ENCODE peak calls at places on chromosomes 16 and 17, in nine cellular contexts. One of them, this sample, is unnamed.
A peak's percentile ranks its signal among the peaks of the same experiment; 100 is the strongest.

GRCh38 chr16:63442246-63442645 is 1406.0 kb upstream of the CDH8 start:
- DNase-seq in spleen: no peak
- DNase-seq in NB4: no peak
- DNase-seq in body of pancreas: no peak
- DNase-seq in heart left ventricle: peak; percentile 13
- DNase-seq in suprapubic skin: no peak
- DNase-seq in HCT116: no peak
- DNase-seq in sigmoid colon: no peak
- DNase-seq in ovary: no peak
- DNase-seq in this sample: no peak

GRCh38 chr16:54446639-54447038 is 160.1 kb upstream of the IRX3 start:
- DNase-seq in spleen: no peak
- DNase-seq in NB4: peak; percentile 92
- DNase-seq in body of pancreas: no peak
- DNase-seq in heart left ventricle: peak; percentile 61
- DNase-seq in suprapubic skin: peak; percentile 88
- DNase-seq in HCT116: no peak
- DNase-seq in sigmoid colon: no peak
- DNase-seq in ovary: no peak
- DNase-seq in this sample: peak; percentile 33

GRCh38 chr17:44872131-44872768 is 24.6 kb downstream of the HIGD1B start:
- DNase-seq in spleen: no peak
- DNase-seq in NB4: no peak
- DNase-seq in body of pancreas: no peak
- DNase-seq in heart left ventricle: no peak
- DNase-seq in suprapubic skin: no peak
- DNase-seq in HCT116: no peak
- DNase-seq in sigmoid colon: peak; percentile 94
- DNase-seq in ovary: no peak
- DNase-seq in this sample: no peak

GRCh38 chr17:6073620-6074019 is 3.4 kb downstream of the WSCD1 start:
- DNase-seq in spleen: no peak
- DNase-seq in NB4: no peak
- DNase-seq in body of pancreas: no peak
- DNase-seq in heart left ventricle: no peak
- DNase-seq in suprapubic skin: no peak
- DNase-seq in HCT116: no peak
- DNase-seq in sigmoid colon: no peak
- DNase-seq in ovary: no peak
- DNase-seq in this sample: no peak

GRCh38 chr17:77377836-77378235 is 237.1 kb downstream of the SEC14L1 start:
- DNase-seq in spleen: no peak
- DNase-seq in NB4: no peak
- DNase-seq in body of pancreas: no peak
- DNase-seq in heart left ventricle: no peak
- DNase-seq in suprapubic skin: no peak
- DNase-seq in HCT116: no peak
- DNase-seq in sigmoid colon: no peak
- DNase-seq in ovary: no peak
- DNase-seq in this sample: no peak

GRCh38 chr17:12070561-12070960 is 49.9 kb downstream of the MAP2K4 start:
- DNase-seq in spleen: no peak
- DNase-seq in NB4: no peak
- DNase-seq in body of pancreas: no peak
- DNase-seq in heart left ventricle: no peak
- DNase-seq in suprapubic skin: no peak
- DNase-seq in HCT116: no peak
- DNase-seq in sigmoid colon: no peak
- DNase-seq in ovary: no peak
- DNase-seq in this sample: no peak

GRCh38 chr16:14377326-14377725 is 252.7 kb downstream of the PARN start:
- DNase-seq in spleen: no peak
- DNase-seq in NB4: no peak
- DNase-seq in body of pancreas: no peak
- DNase-seq in heart left ventricle: no peak
- DNase-seq in suprapubic skin: no peak
- DNase-seq in HCT116: no peak
- DNase-seq in sigmoid colon: no peak
- DNase-seq in ovary: no peak
- DNase-seq in this sample: no peak

GRCh38 chr17:1977583-1978395 is 47.3 kb downstream of the RTN4RL1 start:
- DNase-seq in spleen: no peak
- DNase-seq in NB4: no peak
- DNase-seq in body of pancreas: peak; percentile 47
- DNase-seq in heart left ventricle: no peak
- DNase-seq in suprapubic skin: no peak
- DNase-seq in HCT116: no peak
- DNase-seq in sigmoid colon: no peak
- DNase-seq in ovary: no peak
- DNase-seq in this sample: no peak

GRCh38 chr16:75038036-75038959 is 39.5 kb downstream of the ZNRF1 start:
- DNase-seq in spleen: no peak
- DNase-seq in NB4: peak; percentile 31
- DNase-seq in body of pancreas: no peak
- DNase-seq in heart left ventricle: no peak
- DNase-seq in suprapubic skin: no peak
- DNase-seq in HCT116: no peak
- DNase-seq in sigmoid colon: no peak
- DNase-seq in ovary: no peak
- DNase-seq in this sample: no peak

GRCh38 chr17:77636835-77637806 is 321.4 kb upstream of the TNRC6C start:
- DNase-seq in spleen: peak; percentile 60
- DNase-seq in NB4: no peak
- DNase-seq in body of pancreas: no peak
- DNase-seq in heart left ventricle: no peak
- DNase-seq in suprapubic skin: no peak
- DNase-seq in HCT116: no peak
- DNase-seq in sigmoid colon: no peak
- DNase-seq in ovary: no peak
- DNase-seq in this sample: no peak

GRCh38 chr17:77354721-77355455 is 214.1 kb downstream of the SEC14L1 start:
- DNase-seq in spleen: peak; percentile 83
- DNase-seq in NB4: no peak
- DNase-seq in body of pancreas: peak; percentile 50
- DNase-seq in heart left ventricle: peak; percentile 54
- DNase-seq in suprapubic skin: peak; percentile 85
- DNase-seq in HCT116: no peak
- DNase-seq in sigmoid colon: peak; percentile 95
- DNase-seq in ovary: peak; percentile 96
- DNase-seq in this sample: peak; percentile 27

GRCh38 chr17:11324846-11325420 is 83.9 kb downstream of the SHISA6 start:
- DNase-seq in spleen: no peak
- DNase-seq in NB4: no peak
- DNase-seq in body of pancreas: no peak
- DNase-seq in heart left ventricle: no peak
- DNase-seq in suprapubic skin: no peak
- DNase-seq in HCT116: no peak
- DNase-seq in sigmoid colon: no peak
- DNase-seq in ovary: no peak
- DNase-seq in this sample: no peak

GRCh38 chr17:58281511-58282011 is 826 bp upstream of the MPO start:
- DNase-seq in spleen: no peak
- DNase-seq in NB4: peak; percentile 100
- DNase-seq in body of pancreas: no peak
- DNase-seq in heart left ventricle: no peak
- DNase-seq in suprapubic skin: no peak
- DNase-seq in HCT116: no peak
- DNase-seq in sigmoid colon: no peak
- DNase-seq in ovary: no peak
- DNase-seq in this sample: no peak

GRCh38 chr16:47644166-47644565 is 183.0 kb downstream of the PHKB start:
- DNase-seq in spleen: no peak
- DNase-seq in NB4: no peak
- DNase-seq in body of pancreas: peak; percentile 27
- DNase-seq in heart left ventricle: no peak
- DNase-seq in suprapubic skin: no peak
- DNase-seq in HCT116: no peak
- DNase-seq in sigmoid colon: no peak
- DNase-seq in ovary: no peak
- DNase-seq in this sample: no peak

GRCh38 chr16:8869212-8869987 is 594 bp upstream of the CARHSP1 start:
- DNase-seq in spleen: peak; percentile 87
- DNase-seq in NB4: peak; percentile 56
- DNase-seq in body of pancreas: no peak
- DNase-seq in heart left ventricle: no peak
- DNase-seq in suprapubic skin: no peak
- DNase-seq in HCT116: no peak
- DNase-seq in sigmoid colon: no peak
- DNase-seq in ovary: no peak
- DNase-seq in this sample: no peak

GRCh38 chr17:7803981-7804380 is 30.0 kb upstream of the KDM6B start:
- DNase-seq in spleen: peak; percentile 38
- DNase-seq in NB4: no peak
- DNase-seq in body of pancreas: peak; percentile 35
- DNase-seq in heart left ventricle: no peak
- DNase-seq in suprapubic skin: no peak
- DNase-seq in HCT116: no peak
- DNase-seq in sigmoid colon: no peak
- DNase-seq in ovary: no peak
- DNase-seq in this sample: no peak

DNA sequence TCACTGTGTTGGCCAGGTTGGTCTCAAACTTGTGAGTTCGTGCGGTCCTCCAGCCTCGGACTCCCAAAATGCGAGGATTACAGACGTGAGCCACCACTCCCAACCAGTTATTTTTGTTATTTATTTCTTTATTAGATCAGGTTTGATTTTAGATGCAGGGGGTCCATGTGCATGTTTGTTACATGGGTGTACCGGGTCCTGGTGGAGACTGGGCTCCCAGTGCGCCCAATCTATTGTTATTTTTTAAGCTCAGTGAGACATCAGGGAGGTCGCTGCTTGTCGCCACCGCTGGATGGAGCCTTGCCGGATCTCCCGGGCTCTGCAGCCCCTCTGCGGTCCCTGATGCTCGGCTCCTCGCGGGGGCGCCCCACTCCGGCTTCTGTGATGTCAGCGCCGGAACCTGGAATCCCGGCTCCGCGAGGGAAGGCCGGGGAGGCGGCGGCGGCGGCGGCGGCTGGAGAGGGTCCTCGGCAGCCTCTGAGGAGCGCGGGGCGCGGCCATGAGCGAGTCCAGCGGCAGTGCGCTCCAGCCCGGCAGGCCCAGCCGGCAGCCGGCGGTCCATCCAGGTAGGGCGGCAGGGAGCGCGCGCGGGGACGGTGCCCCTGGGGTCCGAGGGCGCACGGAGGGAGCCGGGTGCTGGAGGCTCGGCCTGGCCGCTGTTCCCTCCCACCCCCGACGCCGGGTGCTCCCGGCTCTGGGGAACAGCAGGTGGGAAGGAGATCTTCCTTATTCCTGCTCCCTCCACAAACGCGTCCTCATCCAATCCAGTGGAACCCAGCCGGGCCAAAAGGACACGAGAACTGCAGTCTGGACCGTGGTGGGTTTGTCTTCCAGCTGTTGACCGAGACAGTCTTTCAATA is at the start of gene TMC7:
- DNase-seq in spleen: peak; percentile 76
- DNase-seq in NB4: peak; percentile 28
- DNase-seq in body of pancreas: peak; percentile 77
- DNase-seq in heart left ventricle: peak; percentile 87
- DNase-seq in suprapubic skin: peak; percentile 80
- DNase-seq in HCT116: peak; percentile 80
- DNase-seq in sigmoid colon: peak; percentile 74
- DNase-seq in ovary: peak; percentile 10
- DNase-seq in this sample: peak; percentile 39
- TF ChIP-seq POLR2A in spleen: no peak
- TF ChIP-seq POLR2A in NB4: no peak
- TF ChIP-seq POLR2A in body of pancreas: no peak
- TF ChIP-seq POLR2A in heart left ventricle: no peak
- TF ChIP-seq POLR2A in suprapubic skin: no peak
- TF ChIP-seq POLR2A in HCT116: no peak
- TF ChIP-seq POLR2A in sigmoid colon: no peak
- TF ChIP-seq POLR2A in ovary: no peak
- TF ChIP-seq POLR2A in this sample: no peak

GRCh38 chr16:56647641-56648431 is 3.9 kb upstream of the MT1B start:
- DNase-seq in spleen: peak; percentile 49
- DNase-seq in NB4: no peak
- DNase-seq in body of pancreas: no peak
- DNase-seq in heart left ventricle: no peak
- DNase-seq in suprapubic skin: peak; percentile 70
- DNase-seq in HCT116: no peak
- DNase-seq in sigmoid colon: no peak
- DNase-seq in ovary: no peak
- DNase-seq in this sample: no peak
- TF ChIP-seq POLR2A in spleen: no peak
- TF ChIP-seq POLR2A in NB4: no peak
- TF ChIP-seq POLR2A in body of pancreas: no peak
- TF ChIP-seq POLR2A in heart left ventricle: no peak
- TF ChIP-seq POLR2A in suprapubic skin: no peak
- TF ChIP-seq POLR2A in HCT116: no peak
- TF ChIP-seq POLR2A in sigmoid colon: no peak
- TF ChIP-seq POLR2A in ovary: no peak
- TF ChIP-seq POLR2A in this sample: no peak

GRCh38 chr17:66630379-66630778 is 204.5 kb upstream of the CACNG5 start:
- DNase-seq in spleen: no peak
- DNase-seq in NB4: no peak
- DNase-seq in body of pancreas: no peak
- DNase-seq in heart left ventricle: no peak
- DNase-seq in suprapubic skin: no peak
- DNase-seq in HCT116: no peak
- DNase-seq in sigmoid colon: no peak
- DNase-seq in ovary: no peak
- DNase-seq in this sample: no peak
- TF ChIP-seq POLR2A in spleen: no peak
- TF ChIP-seq POLR2A in NB4: no peak
- TF ChIP-seq POLR2A in body of pancreas: no peak
- TF ChIP-seq POLR2A in heart left ventricle: no peak
- TF ChIP-seq POLR2A in suprapubic skin: no peak
- TF ChIP-seq POLR2A in HCT116: no peak
- TF ChIP-seq POLR2A in sigmoid colon: no peak
- TF ChIP-seq POLR2A in ovary: no peak
- TF ChIP-seq POLR2A in this sample: no peak

DNA sequence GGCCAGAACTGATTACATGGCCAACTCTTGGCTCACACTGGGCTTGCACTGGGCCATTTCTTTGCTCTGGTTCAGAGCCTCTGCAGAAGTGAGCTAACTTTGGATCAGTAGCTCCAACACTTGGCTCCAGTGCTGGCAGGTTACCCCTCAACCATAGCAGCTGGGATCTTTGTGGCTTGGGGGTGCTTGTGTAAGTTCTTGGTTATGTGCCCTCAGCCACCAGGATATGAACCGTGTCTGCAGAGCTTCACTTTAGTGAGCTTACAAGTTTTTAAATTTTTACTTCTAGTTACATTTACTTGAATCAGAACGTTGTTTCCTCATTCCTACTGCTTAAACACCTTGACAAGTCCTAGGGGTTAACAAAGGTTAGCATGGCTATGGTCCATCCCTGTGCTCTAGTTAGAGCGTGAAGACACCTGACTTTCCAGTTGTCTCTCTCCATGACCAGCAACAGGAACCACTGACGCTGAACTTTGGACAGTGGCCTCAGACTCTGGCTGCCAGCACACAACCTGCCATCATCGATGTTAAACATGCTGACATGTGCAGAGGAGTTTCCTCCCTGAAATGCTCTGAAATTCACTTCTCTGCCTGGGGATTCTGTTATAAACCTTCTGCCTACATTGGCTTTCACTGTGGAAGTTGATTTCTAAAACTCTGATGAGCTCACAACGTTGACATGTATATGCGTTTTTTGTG is 4.1 kb downstream of the PDF start:
- DNase-seq in spleen: no peak
- DNase-seq in NB4: no peak
- DNase-seq in body of pancreas: peak; percentile 48
- DNase-seq in heart left ventricle: no peak
- DNase-seq in suprapubic skin: no peak
- DNase-seq in HCT116: no peak
- DNase-seq in sigmoid colon: no peak
- DNase-seq in ovary: no peak
- DNase-seq in this sample: no peak
- TF ChIP-seq POLR2A in spleen: no peak
- TF ChIP-seq POLR2A in NB4: no peak
- TF ChIP-seq POLR2A in body of pancreas: no peak
- TF ChIP-seq POLR2A in heart left ventricle: no peak
- TF ChIP-seq POLR2A in suprapubic skin: no peak
- TF ChIP-seq POLR2A in HCT116: no peak
- TF ChIP-seq POLR2A in sigmoid colon: no peak
- TF ChIP-seq POLR2A in ovary: no peak
- TF ChIP-seq POLR2A in this sample: no peak